ENCODE peak calls at places on chromosomes 2 and 18, in five cellular contexts. One of them, this sample, is unnamed.
A peak's percentile ranks its signal among the peaks of the same experiment; 100 is the strongest.

GRCh38 chr2:31071741-31072140 is 66.5 kb downstream of the GALNT14 start:
- DNase-seq in ovary: no peak
- DNase-seq in kidney: peak; percentile 39
- DNase-seq in NCI-H1105 treated with DMSO at 0.1 percent for 48 hours: no peak
- DNase-seq in transverse colon: no peak
- DNase-seq in this sample: no peak

GRCh38 chr2:229270551-229271410 is at the start of gene PID1:
- DNase-seq in ovary: peak; percentile 73
- DNase-seq in transverse colon: peak; percentile 37
- DNase-seq in kidney: peak; percentile 77
- DNase-seq in NCI-H1105 treated with DMSO at 0.1 percent for 48 hours: peak; percentile 38
- DNase-seq in this sample: peak; percentile 85

GRCh38 chr2:172919732-172920131 is 155.9 kb upstream of the MAP3K20 start:
- DNase-seq in transverse colon: no peak
- DNase-seq in kidney: no peak
- DNase-seq in ovary: no peak
- DNase-seq in NCI-H1105 treated with DMSO at 0.1 percent for 48 hours: no peak
- DNase-seq in this sample: no peak

GRCh38 chr2:46045888-46046287 is 251.3 kb upstream of the EPAS1 start:
- DNase-seq in NCI-H1105 treated with DMSO at 0.1 percent for 48 hours: no peak
- DNase-seq in ovary: no peak
- DNase-seq in transverse colon: no peak
- DNase-seq in kidney: no peak
- DNase-seq in this sample: no peak

GRCh38 chr2:113709022-113709421 is 47.4 kb downstream of the SLC35F5 start:
- DNase-seq in transverse colon: no peak
- DNase-seq in kidney: no peak
- DNase-seq in ovary: no peak
- DNase-seq in NCI-H1105 treated with DMSO at 0.1 percent for 48 hours: peak; percentile 51
- DNase-seq in this sample: no peak

GRCh38 chr2:54670485-54671009 is 52.9 kb upstream of the EML6 start:
- DNase-seq in kidney: no peak
- DNase-seq in transverse colon: no peak
- DNase-seq in NCI-H1105 treated with DMSO at 0.1 percent for 48 hours: no peak
- DNase-seq in ovary: no peak
- DNase-seq in this sample: no peak

GRCh38 chr2:2698182-2699116 is 367.4 kb upstream of the MYT1L start:
- DNase-seq in NCI-H1105 treated with DMSO at 0.1 percent for 48 hours: no peak
- DNase-seq in ovary: no peak
- DNase-seq in kidney: no peak
- DNase-seq in transverse colon: no peak
- DNase-seq in this sample: peak; percentile 68

GRCh38 chr18:36572135-36572856 is 256.5 kb downstream of the TPGS2 start:
- DNase-seq in ovary: peak; percentile 51
- DNase-seq in kidney: no peak
- DNase-seq in transverse colon: peak; percentile 28
- DNase-seq in NCI-H1105 treated with DMSO at 0.1 percent for 48 hours: peak; percentile 25
- DNase-seq in this sample: no peak

GRCh38 chr2:217370391-217370790 is 510.5 kb upstream of the TNP1 start:
- DNase-seq in ovary: no peak
- DNase-seq in NCI-H1105 treated with DMSO at 0.1 percent for 48 hours: no peak
- DNase-seq in transverse colon: no peak
- DNase-seq in kidney: no peak
- DNase-seq in this sample: no peak

GRCh38 chr2:85066006-85066405 is 67.2 kb upstream of the TCF7L1 start:
- DNase-seq in kidney: no peak
- DNase-seq in ovary: no peak
- DNase-seq in transverse colon: no peak
- DNase-seq in NCI-H1105 treated with DMSO at 0.1 percent for 48 hours: no peak
- DNase-seq in this sample: no peak

GRCh38 chr2:237573721-237574415 is 7.5 kb downstream of the PRLH start:
- DNase-seq in NCI-H1105 treated with DMSO at 0.1 percent for 48 hours: no peak
- DNase-seq in kidney: no peak
- DNase-seq in transverse colon: no peak
- DNase-seq in ovary: peak; percentile 12
- DNase-seq in this sample: peak; percentile 58

GRCh38 chr2:241989074-241989473 is 119.5 kb downstream of the RTP5 start:
- DNase-seq in NCI-H1105 treated with DMSO at 0.1 percent for 48 hours: no peak
- DNase-seq in ovary: peak; percentile 3
- DNase-seq in kidney: no peak
- DNase-seq in transverse colon: no peak
- DNase-seq in this sample: no peak